ENCODE peak calls at places on chromosome 9, in five cellular contexts. One of them, this sample, is unnamed.

GRCh38 chr9:83620841-83621636 is 1.9 kb upstream of the IDNK start:
- DNase-seq in K562: peak
- DNase-seq in HepG2: peak
- DNase-seq in SK-N-SH: peak
- DNase-seq in GM12878: no peak
- DNase-seq in this sample: peak

GRCh38 chr9:36791204-36791948 is 218.7 kb downstream of the MELK start:
- DNase-seq in HepG2: no peak
- DNase-seq in GM12878: no peak
- DNase-seq in K562: no peak
- DNase-seq in SK-N-SH: no peak
- DNase-seq in this sample: no peak

GRCh38 chr9:105333811-105334210 is 89.4 kb downstream of the SLC44A1 start:
- DNase-seq in GM12878: no peak
- DNase-seq in SK-N-SH: no peak
- DNase-seq in HepG2: no peak
- DNase-seq in K562: no peak
- DNase-seq in this sample: no peak

GRCh38 chr9:84669293-84670105 is at the start of gene NTRK2:
- DNase-seq in SK-N-SH: peak
- DNase-seq in K562: no peak
- DNase-seq in GM12878: no peak
- DNase-seq in HepG2: no peak
- DNase-seq in this sample: peak

GRCh38 chr9:69120380-69121154 is 53.5 kb upstream of the TJP2 start:
- DNase-seq in GM12878: no peak
- DNase-seq in HepG2: peak
- DNase-seq in SK-N-SH: no peak
- DNase-seq in K562: no peak
- DNase-seq in this sample: no peak

GRCh38 chr9:34989946-34990635 is 546 bp downstream of the DNAJB5 start:
- DNase-seq in SK-N-SH: peak
- DNase-seq in HepG2: no peak
- DNase-seq in GM12878: no peak
- DNase-seq in K562: peak
- DNase-seq in this sample: peak

GRCh38 chr9:92208693-92209524 is 84.6 kb downstream of the IARS1 start:
- DNase-seq in SK-N-SH: no peak
- DNase-seq in K562: no peak
- DNase-seq in GM12878: no peak
- DNase-seq in HepG2: peak
- DNase-seq in this sample: no peak

GRCh38 chr9:70105142-70105541 is 61.5 kb downstream of the MAMDC2 start:
- DNase-seq in K562: no peak
- DNase-seq in SK-N-SH: peak
- DNase-seq in GM12878: no peak
- DNase-seq in HepG2: no peak
- DNase-seq in this sample: no peak

GRCh38 chr9:134895103-134895502 is 14.5 kb downstream of the FCN2 start:
- DNase-seq in K562: no peak
- DNase-seq in GM12878: no peak
- DNase-seq in SK-N-SH: no peak
- DNase-seq in HepG2: no peak
- DNase-seq in this sample: no peak

GRCh38 chr9:33443504-33444154 is 3.8 kb downstream of the AQP3 start:
- DNase-seq in GM12878: no peak
- DNase-seq in SK-N-SH: no peak
- DNase-seq in K562: no peak
- DNase-seq in HepG2: no peak
- DNase-seq in this sample: no peak

GRCh38 chr9:126462617-126463016 is 136.0 kb downstream of the MVB12B start:
- DNase-seq in SK-N-SH: no peak
- DNase-seq in HepG2: no peak
- DNase-seq in GM12878: no peak
- DNase-seq in K562: no peak
- DNase-seq in this sample: no peak

GRCh38 chr9:34493972-34494535 is 28.7 kb downstream of the ENHO start:
- DNase-seq in HepG2: no peak
- DNase-seq in K562: peak
- DNase-seq in SK-N-SH: no peak
- DNase-seq in GM12878: no peak
- DNase-seq in this sample: peak

GRCh38 chr9:114664181-114664580 is 6.6 kb upstream of the TEX53 start:
- DNase-seq in GM12878: no peak
- DNase-seq in K562: no peak
- DNase-seq in SK-N-SH: no peak
- DNase-seq in HepG2: no peak
- DNase-seq in this sample: no peak

GRCh38 chr9:94801685-94802084 is 75.2 kb downstream of the AOPEP start:
- DNase-seq in HepG2: no peak
- DNase-seq in SK-N-SH: no peak
- DNase-seq in GM12878: no peak
- DNase-seq in K562: no peak
- DNase-seq in this sample: no peak

GRCh38 chr9:116342941-116343340 is 189.3 kb downstream of the PAPPA start:
- DNase-seq in HepG2: no peak
- DNase-seq in K562: no peak
- DNase-seq in SK-N-SH: no peak
- DNase-seq in GM12878: no peak
- DNase-seq in this sample: no peak

GRCh38 chr9:77000330-77000729 is 19.1 kb upstream of the FOXB2 start:
- DNase-seq in SK-N-SH: no peak
- DNase-seq in GM12878: no peak
- DNase-seq in HepG2: no peak
- DNase-seq in K562: no peak
- DNase-seq in this sample: no peak

GRCh38 chr9:27847818-27848217 is 274.5 kb upstream of the C9orf72 start:
- DNase-seq in HepG2: no peak
- DNase-seq in K562: no peak
- DNase-seq in GM12878: no peak
- DNase-seq in SK-N-SH: no peak
- DNase-seq in this sample: no peak
- TF ChIP-seq FOXM1 in HepG2: no peak
- TF ChIP-seq FOXM1 in K562: no peak
- TF ChIP-seq FOXM1 in GM12878: no peak
- TF ChIP-seq FOXM1 in SK-N-SH: no peak
- TF ChIP-seq FOXM1 in this sample: no peak

GRCh38 chr9:129549139-129549538 is 71.8 kb downstream of the C9orf50 start:
- DNase-seq in SK-N-SH: no peak
- DNase-seq in K562: no peak
- DNase-seq in GM12878: no peak
- DNase-seq in HepG2: peak
- DNase-seq in this sample: no peak

GRCh38 chr9:129547869-129548570 is 72.9 kb downstream of the C9orf50 start:
- DNase-seq in HepG2: no peak
- DNase-seq in GM12878: no peak
- DNase-seq in K562: no peak
- DNase-seq in SK-N-SH: no peak
- DNase-seq in this sample: no peak

GRCh38 chr9:129549684-129550083 is 71.2 kb downstream of the C9orf50 start:
- DNase-seq in GM12878: no peak
- DNase-seq in K562: no peak
- DNase-seq in HepG2: no peak
- DNase-seq in SK-N-SH: peak
- DNase-seq in this sample: no peak

GRCh38 chr9:129547063-129547462 is 73.8 kb downstream of the C9orf50 start:
- DNase-seq in GM12878: no peak
- DNase-seq in SK-N-SH: no peak
- DNase-seq in K562: no peak
- DNase-seq in HepG2: no peak
- DNase-seq in this sample: no peak

DNA sequence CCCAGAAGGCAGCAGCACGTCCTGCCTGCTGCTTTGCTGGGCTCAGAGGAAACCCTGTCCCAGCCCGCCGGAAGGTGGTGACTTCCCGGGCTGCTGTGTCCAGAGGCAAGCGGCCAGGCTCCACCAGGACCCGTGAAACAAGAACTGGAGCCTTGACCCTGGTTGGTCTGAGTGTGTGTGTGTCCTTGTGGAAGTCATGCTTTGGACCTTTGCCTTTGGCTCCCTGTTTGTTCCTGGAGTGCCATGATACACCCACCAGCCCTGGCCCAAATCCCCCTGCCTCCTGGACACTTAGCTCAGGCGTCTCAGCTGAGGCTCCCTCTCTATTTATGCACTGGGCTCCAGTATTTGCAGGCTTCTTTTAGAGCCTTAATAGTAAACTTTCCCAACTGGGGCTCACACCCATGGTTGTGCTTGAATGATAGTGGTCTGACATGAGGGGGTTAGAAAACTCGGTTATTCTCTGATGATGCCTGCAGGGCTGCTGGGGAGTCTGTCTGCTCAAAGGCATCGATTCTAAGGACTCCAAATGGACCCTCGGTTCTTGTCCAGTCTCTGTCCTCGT is 72.2 kb downstream of the C9orf50 start:
- DNase-seq in HepG2: peak
- DNase-seq in GM12878: no peak
- DNase-seq in SK-N-SH: no peak
- DNase-seq in K562: no peak
- DNase-seq in this sample: no peak
- TF ChIP-seq FOXM1 in HepG2: no peak
- TF ChIP-seq FOXM1 in GM12878: no peak
- TF ChIP-seq FOXM1 in SK-N-SH: no peak
- TF ChIP-seq FOXM1 in K562: no peak
- TF ChIP-seq FOXM1 in this sample: no peak

GRCh38 chr9:129740174-129740573 is 12.7 kb downstream of the PTGES start:
- DNase-seq in GM12878: no peak
- DNase-seq in HepG2: no peak
- DNase-seq in SK-N-SH: no peak
- DNase-seq in K562: no peak
- DNase-seq in this sample: no peak

GRCh38 chr9:129739432-129739831 is 13.4 kb downstream of the PTGES start:
- DNase-seq in GM12878: no peak
- DNase-seq in SK-N-SH: no peak
- DNase-seq in K562: no peak
- DNase-seq in HepG2: no peak
- DNase-seq in this sample: no peak

GRCh38 chr9:129736334-129736733 is 16.5 kb downstream of the PTGES start:
- DNase-seq in HepG2: no peak
- DNase-seq in SK-N-SH: no peak
- DNase-seq in K562: no peak
- DNase-seq in GM12878: no peak
- DNase-seq in this sample: no peak

GRCh38 chr9:129735546-129735945 is 17.3 kb downstream of the PTGES start:
- DNase-seq in GM12878: no peak
- DNase-seq in HepG2: no peak
- DNase-seq in SK-N-SH: no peak
- DNase-seq in K562: no peak
- DNase-seq in this sample: no peak

DNA sequence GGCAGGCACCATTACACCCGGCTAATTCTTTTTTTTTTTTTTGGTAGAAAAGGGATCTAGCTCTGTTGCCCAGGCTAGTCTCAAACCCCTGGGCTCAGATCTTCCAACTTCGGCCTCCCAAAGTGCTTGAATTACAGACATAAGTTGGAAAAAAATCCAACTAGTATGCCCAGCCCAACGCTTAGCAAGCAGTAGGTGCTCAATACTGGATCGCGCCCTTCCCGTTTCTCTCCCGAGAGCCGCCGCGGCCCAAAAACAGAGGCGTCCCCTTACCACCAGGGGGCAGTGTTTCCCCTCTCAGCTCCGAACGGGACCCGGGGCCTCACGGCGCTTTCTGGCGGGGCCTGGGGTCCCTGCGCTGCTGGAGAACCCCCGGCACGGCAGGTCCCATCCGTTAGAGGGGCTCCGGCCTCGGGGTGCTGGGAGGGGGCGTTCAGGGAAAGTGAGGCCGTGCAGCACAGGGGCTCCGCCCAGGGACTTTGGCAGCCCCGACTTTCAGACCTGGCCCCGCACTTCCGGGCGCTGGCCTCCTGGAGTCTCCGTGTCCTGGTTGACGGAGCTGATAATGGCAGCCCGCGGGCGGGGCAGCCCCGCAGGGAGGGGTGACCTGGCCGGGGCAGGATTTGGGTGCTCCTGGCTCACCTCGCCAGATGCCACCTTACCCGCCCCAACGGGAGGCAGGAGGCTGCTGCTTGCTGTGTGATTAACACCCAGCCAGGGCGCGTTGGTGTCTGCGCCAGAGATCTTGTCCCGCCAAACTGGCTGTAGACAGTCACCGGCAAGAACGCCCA is 15.2 kb downstream of the PTGES start:
- DNase-seq in K562: peak
- DNase-seq in HepG2: peak
- DNase-seq in SK-N-SH: peak
- DNase-seq in GM12878: peak
- DNase-seq in this sample: peak
- TF ChIP-seq FOXM1 in K562: peak
- TF ChIP-seq FOXM1 in HepG2: no peak
- TF ChIP-seq FOXM1 in SK-N-SH: no peak
- TF ChIP-seq FOXM1 in GM12878: no peak
- TF ChIP-seq FOXM1 in this sample: no peak

GRCh38 chr9:87765521-87765920 is 39.6 kb downstream of the CTSL start:
- DNase-seq in K562: no peak
- DNase-seq in HepG2: no peak
- DNase-seq in GM12878: no peak
- DNase-seq in SK-N-SH: no peak
- DNase-seq in this sample: no peak

GRCh38 chr9:87776481-87777373 is 50.8 kb downstream of the CTSL start:
- DNase-seq in HepG2: no peak
- DNase-seq in GM12878: no peak
- DNase-seq in K562: peak
- DNase-seq in SK-N-SH: no peak
- DNase-seq in this sample: no peak

GRCh38 chr9:87770616-87771015 is 44.7 kb downstream of the CTSL start:
- DNase-seq in SK-N-SH: no peak
- DNase-seq in GM12878: no peak
- DNase-seq in HepG2: no peak
- DNase-seq in K562: no peak
- DNase-seq in this sample: no peak

GRCh38 chr9:87766697-87767096 is 40.8 kb downstream of the CTSL start:
- DNase-seq in GM12878: no peak
- DNase-seq in SK-N-SH: no peak
- DNase-seq in K562: peak
- DNase-seq in HepG2: no peak
- DNase-seq in this sample: no peak

DNA sequence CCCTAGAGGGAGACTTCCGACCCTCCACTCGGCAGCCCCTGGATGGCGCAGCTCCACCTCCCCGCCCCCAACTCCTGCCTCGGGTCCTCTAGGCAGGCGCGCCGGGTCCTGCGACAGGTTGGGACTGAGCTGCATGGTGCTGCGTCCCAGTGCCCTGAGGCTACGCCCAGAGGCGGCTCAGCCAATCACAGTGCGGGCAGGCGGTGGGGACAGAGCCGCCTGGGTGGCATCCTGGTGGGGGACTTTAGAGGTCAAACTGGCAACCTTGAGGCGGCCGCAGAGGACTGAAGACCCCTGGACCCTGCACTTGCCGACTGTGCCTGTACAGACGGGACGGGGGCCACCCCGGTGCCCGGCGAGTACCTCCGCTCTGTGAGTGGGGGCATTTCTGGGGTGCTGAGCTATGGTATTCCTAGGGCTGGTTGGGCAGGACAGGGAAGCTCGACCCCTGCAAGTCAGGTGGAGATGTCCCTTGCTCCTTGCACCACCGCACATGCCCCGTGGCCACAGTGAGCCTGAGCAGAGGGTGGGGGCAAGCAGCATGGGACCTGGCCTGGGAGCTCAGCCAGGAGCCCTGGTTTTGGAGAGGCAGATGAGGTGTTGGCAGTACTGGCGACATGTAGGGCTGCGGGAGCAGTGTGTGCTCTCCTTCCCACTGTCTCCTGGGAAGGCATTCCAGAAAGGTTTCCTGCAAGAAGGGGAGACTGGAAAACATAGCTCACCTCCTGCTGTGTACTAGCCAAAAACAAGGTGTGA is 45.5 kb downstream of the CTSL start:
- DNase-seq in SK-N-SH: peak
- DNase-seq in K562: no peak
- DNase-seq in GM12878: no peak
- DNase-seq in HepG2: no peak
- DNase-seq in this sample: no peak
- TF ChIP-seq FOXM1 in SK-N-SH: no peak
- TF ChIP-seq FOXM1 in K562: no peak
- TF ChIP-seq FOXM1 in GM12878: no peak
- TF ChIP-seq FOXM1 in HepG2: no peak
- TF ChIP-seq FOXM1 in this sample: no peak

This sample was measured in HEK293T.